ENCODE peak calls at places on chromosomes 4 and X, in four cellular contexts. U is bronchial epithelial cell, S is cardiac fibroblast, Y is AG10803. P is an unnamed sample.
A peak's percentile ranks its signal among the peaks of the same experiment; 100 is the strongest.

GRCh38 chrX:54447461-54447860 is 7.3 kb downstream of the TSR2 start:
- DNase-seq in Y (peak; percentile 9), S (peak; percentile 16), U (peak; percentile 0), P (peak; percentile 3)

GRCh38 chrX:100994352-100995281 is 25.1 kb downstream of the ARL13A start:
- DNase-seq in Y (peak; percentile 42), U (peak; percentile 87), S (peak; percentile 10), P (peak; percentile 81)

GRCh38 chrX:16022580-16023170 is 100.7 kb upstream of the GRPR start:
- DNase-seq in S (peak; percentile 11), U (peak; percentile 69), Y (peak; percentile 25), P (peak; percentile 47)

GRCh38 chr4:27148211-27148895 is 287.7 kb downstream of the STIM2 start:
- DNase-seq in S (no peak), U (no peak), Y (no peak), P (no peak)

GRCh38 chr4:176563591-176563990 is 229.1 kb downstream of the VEGFC start:
- DNase-seq in Y (peak; percentile 71), S (peak; percentile 84), U (peak; percentile 37), P (peak; percentile 35)

GRCh38 chr4:127922226-127922625 is 41.5 kb downstream of the PLK4 start:
- DNase-seq in S (no peak), U (no peak), Y (no peak), P (no peak)

GRCh38 chrX:52363247-52363883 is 5.5 kb upstream of the XAGE2 start:
- DNase-seq in U (no peak), Y (no peak), S (peak; percentile 9), P (no peak)

GRCh38 chr4:7323461-7323871 is 111.3 kb downstream of the PSAPL1 start:
- DNase-seq in Y (no peak), U (no peak), S (no peak), P (no peak)

GRCh38 chr4:80619070-80619674 is 283.6 kb downstream of the CFAP299 start:
- DNase-seq in Y (no peak), U (peak; percentile 22), S (peak; percentile 6), P (peak; percentile 38)

GRCh38 chrX:154596290-154596929 is 11.5 kb downstream of the CTAG1A start:
- DNase-seq in S (peak; percentile 60), Y (peak; percentile 94), U (peak; percentile 76), P (peak; percentile 69)

GRCh38 chr4:2277956-2278355 is 16.0 kb upstream of the MXD4 start:
- DNase-seq in Y (no peak), S (no peak), U (no peak), P (no peak)

GRCh38 chrX:71514367-71515038 is 18.4 kb upstream of the OGT start:
- DNase-seq in U (no peak), S (no peak), Y (no peak), P (no peak)

GRCh38 chrX:111736571-111736970 is 55.6 kb downstream of the ALG13 start:
- DNase-seq in S (no peak), U (no peak), Y (no peak), P (no peak)

GRCh38 chrX:116272328-116272727 is 101.8 kb downstream of the AGTR2 start:
- DNase-seq in U (peak; percentile 96), Y (peak; percentile 95), S (peak; percentile 95), P (peak; percentile 95)

GRCh38 chr4:120228086-120228485 is 161.4 kb upstream of the MAD2L1 start:
- DNase-seq in Y (peak; percentile 3), S (no peak), U (peak; percentile 33), P (peak; percentile 60)

GRCh38 chr4:184958127-184958806 is 60.0 kb upstream of the HELT start:
- DNase-seq in U (no peak), Y (no peak), S (no peak), P (no peak)

GRCh38 chr4:164753873-164754488 is at the start of gene SMIM31:
- DNase-seq in Y (no peak), U (peak; percentile 82), S (no peak), P (no peak)

GRCh38 chr4:164748375-164748774 is 5.6 kb upstream of the SMIM31 start:
- DNase-seq in U (peak; percentile 23), S (peak; percentile 41), Y (peak; percentile 19), P (peak; percentile 39)
- TF ChIP-seq CTCF in U (peak; percentile 3), S (no peak), Y (peak; percentile 54), P (peak; percentile 41)

DNA sequence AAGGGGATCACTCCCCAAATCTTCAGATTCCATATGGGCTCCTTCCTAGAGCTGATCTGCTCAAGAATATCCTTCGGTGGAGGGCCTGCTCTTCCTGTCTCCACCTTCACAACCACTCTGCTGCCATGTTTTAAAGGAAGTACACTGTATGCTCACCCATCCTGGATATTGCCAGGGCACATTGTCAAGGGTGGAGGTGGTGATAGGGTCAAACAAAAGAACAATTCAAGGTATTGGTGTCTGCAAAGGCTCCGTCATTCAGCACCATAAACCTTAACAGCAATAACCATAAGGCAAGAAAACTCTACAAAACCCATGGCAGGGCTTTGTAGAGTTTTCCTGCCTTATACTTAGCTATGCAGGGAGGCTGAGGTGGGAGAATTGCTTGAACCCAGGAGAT is 18.9 kb downstream of the NAAA start:
- DNase-seq in S (no peak), Y (no peak), U (no peak), P (no peak)
- TF ChIP-seq CTCF in S (no peak), Y (no peak), U (no peak), P (no peak)

DNA sequence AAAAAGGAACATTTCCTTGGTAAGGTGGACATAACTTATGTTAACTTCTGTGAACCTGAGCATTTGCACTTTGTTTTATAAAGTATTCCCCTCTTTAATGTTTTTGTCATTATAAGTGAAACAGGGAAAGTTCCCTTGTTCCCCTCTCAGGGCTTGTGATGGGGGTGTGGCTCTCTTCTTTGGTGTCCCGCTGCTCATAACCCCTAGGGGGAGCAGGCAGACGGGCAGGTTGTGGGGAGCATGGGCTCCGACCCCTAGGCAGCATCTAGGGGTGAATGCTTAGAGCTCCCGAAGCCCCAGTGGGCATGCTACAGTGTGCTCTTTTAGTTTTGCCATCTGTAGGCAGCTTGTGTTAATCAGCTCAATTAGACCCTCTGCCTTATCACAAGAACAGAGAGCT is 200.4 kb downstream of the DACH2 start:
- DNase-seq in U (no peak), S (no peak), Y (no peak), P (peak; percentile 3)
- TF ChIP-seq CTCF in U (no peak), S (no peak), Y (no peak), P (peak; percentile 15)

GRCh38 chr4:6280365-6280996 is 10.8 kb downstream of the WFS1 start:
- DNase-seq in Y (no peak), S (no peak), U (peak; percentile 58), P (peak; percentile 20)
- TF ChIP-seq CTCF in Y (no peak), S (no peak), U (no peak), P (no peak)